ENCODE peak calls at places on chromosomes 7 and 10, in seven cellular contexts. X is NCI-H2029, R is stromal cell of bone marrow, H is GM12892, E is frontal cortex, J is adipocyte, Y is cardiac muscle cell. L is an unnamed sample.

GRCh38 chr10:58435297-58435696 is 50.1 kb downstream of the TFAM start:
- DNase-seq in X (no peak), R (peak; percentile 99), H (no peak), E (no peak), J (peak; percentile 92), Y (peak; percentile 21), L (peak; percentile 100)

GRCh38 chr10:37010741-37011140 is 114.7 kb upstream of the ANKRD30A start:
- DNase-seq in X (no peak), R (no peak), H (no peak), E (no peak), J (no peak), Y (no peak), L (no peak)

GRCh38 chr7:139972000-139972399 is 90.8 kb downstream of the PARP12 start:
- DNase-seq in X (no peak), R (no peak), H (no peak), E (no peak), J (no peak), Y (no peak), L (no peak)

GRCh38 chr7:5699951-5700384 is 81.5 kb downstream of the RNF216 start:
- DNase-seq in X (no peak), R (no peak), H (no peak), E (no peak), J (no peak), Y (no peak), L (no peak)

GRCh38 chr10:86936661-86937501 is 20.5 kb downstream of the MMRN2 start:
- DNase-seq in X (no peak), R (peak; percentile 48), H (no peak), E (no peak), J (peak; percentile 39), Y (no peak), L (peak; percentile 57)

GRCh38 chr10:117053548-117053947 is 48.6 kb upstream of the SHTN1 start:
- DNase-seq in X (no peak), R (no peak), H (no peak), E (no peak), J (no peak), Y (no peak), L (no peak)

GRCh38 chr7:41114691-41115090 is 588.2 kb downstream of the INHBA start:
- DNase-seq in X (no peak), R (no peak), H (no peak), E (no peak), J (no peak), Y (no peak), L (no peak)

GRCh38 chr10:94012834-94013830 is 19.4 kb downstream of the PLCE1 start:
- DNase-seq in X (peak; percentile 55), R (no peak), H (no peak), E (no peak), J (no peak), Y (no peak), L (peak; percentile 25)

GRCh38 chr10:44968101-44968886 is 8.7 kb downstream of the RASSF4 start:
- DNase-seq in X (no peak), R (peak; percentile 60), H (no peak), E (no peak), J (peak; percentile 77), Y (no peak), L (peak; percentile 35)

GRCh38 chr10:130560079-130560478 is 423.9 kb downstream of the GLRX3 start:
- DNase-seq in X (no peak), R (no peak), H (no peak), E (no peak), J (no peak), Y (no peak), L (no peak)